ENCODE peak calls at places on chromosomes 7 and 10, in four cellular contexts. U, L, Q and M are unnamed samples.

GRCh38 chr10:43569681-43570080 is 4.7 kb downstream of the ZNF239 start:
- DNase-seq in U (no peak), L (no peak), Q (no peak), M (no peak)

GRCh38 chr7:7969306-7970112 is 913 bp downstream of the GLCCI1 start:
- DNase-seq in U (peak; percentile 62), L (no peak), Q (peak; percentile 40), M (peak; percentile 67)

GRCh38 chr7:143458263-143458662 is 15.0 kb downstream of the TAS2R60 start:
- DNase-seq in U (no peak), L (no peak), Q (peak; percentile 57), M (no peak)

GRCh38 chr7:229184-229964 is 37.0 kb downstream of the FAM20C start:
- DNase-seq in U (peak; percentile 66), L (no peak), Q (peak; percentile 97), M (no peak)

GRCh38 chr7:101171442-101171837 is 6.1 kb upstream of the VGF start:
- DNase-seq in U (no peak), L (no peak), Q (no peak), M (no peak)

GRCh38 chr7:143416565-143417149 is 8.0 kb upstream of the EPHA1 start:
- DNase-seq in U (peak; percentile 65), L (peak; percentile 48), Q (peak; percentile 53), M (peak; percentile 64)

GRCh38 chr10:30858499-30858898 is 173.2 kb downstream of the ZNF438 start:
- DNase-seq in U (no peak), L (no peak), Q (peak; percentile 40), M (no peak)

GRCh38 chr7:40584667-40585433 is 450.0 kb downstream of the SUGCT start:
- DNase-seq in U (no peak), L (no peak), Q (peak; percentile 80), M (no peak)

GRCh38 chr10:60367431-60367830 is 22.2 kb downstream of the ANK3 start:
- DNase-seq in U (no peak), L (no peak), Q (no peak), M (no peak)

GRCh38 chr10:102117391-102118159 is 2.6 kb downstream of the LDB1 start:
- DNase-seq in U (peak; percentile 93), L (no peak), Q (peak; percentile 73), M (peak; percentile 89)

GRCh38 chr10:106535304-106535964 is 629.1 kb downstream of the SORCS1 start:
- DNase-seq in U (no peak), L (no peak), Q (no peak), M (no peak)

GRCh38 chr7:137981175-137981574 is 20.7 kb downstream of the CREB3L2 start:
- DNase-seq in U (no peak), L (no peak), Q (no peak), M (no peak)

GRCh38 chr7:40836218-40836617 is 701.4 kb downstream of the SUGCT start:
- DNase-seq in U (no peak), L (no peak), Q (peak; percentile 21), M (no peak)

GRCh38 chr10:12702215-12702614 is 299.3 kb downstream of the CCDC3 start:
- DNase-seq in U (no peak), L (no peak), Q (no peak), M (no peak)

GRCh38 chr10:108184129-108184528 is 1019.6 kb upstream of the SORCS1 start:
- DNase-seq in U (no peak), L (no peak), Q (no peak), M (no peak)

GRCh38 chr10:122062831-122063674 is 74.1 kb downstream of the TACC2 start:
- DNase-seq in U (peak; percentile 93), L (peak; percentile 91), Q (peak; percentile 83), M (peak; percentile 49)

GRCh38 chr7:2260820-2261219 is 18.8 kb downstream of the NUDT1 start:
- DNase-seq in U (no peak), L (no peak), Q (peak; percentile 25), M (no peak)

GRCh38 chr7:95264225-95264927 is 60.0 kb downstream of the PON1 start:
- DNase-seq in U (no peak), L (no peak), Q (peak; percentile 41), M (peak; percentile 84)

GRCh38 chr7:141251180-141251579 is 177.3 kb downstream of the TMEM178B start:
- DNase-seq in U (no peak), L (no peak), Q (no peak), M (no peak)

GRCh38 chr7:39504963-39505362 is 61.2 kb upstream of the YAE1 start:
- DNase-seq in U (peak; percentile 11), L (peak; percentile 3), Q (peak; percentile 40), M (peak; percentile 31)

GRCh38 chr7:47991270-47991669 is 11.9 kb upstream of the HUS1 start:
- DNase-seq in U (no peak), L (no peak), Q (no peak), M (no peak)

GRCh38 chr10:3452234-3452633 is 279.7 kb upstream of the PITRM1 start:
- DNase-seq in U (peak; percentile 49), L (no peak), Q (peak; percentile 97), M (no peak)

GRCh38 chr10:135601-136464 is 578 bp downstream of the ZMYND11 start:
- DNase-seq in U (peak; percentile 78), L (no peak), Q (peak; percentile 43), M (peak; percentile 59)

GRCh38 chr7:85160223-85160622 is 26.6 kb downstream of the SEMA3D start:
- DNase-seq in U (no peak), L (no peak), Q (peak; percentile 68), M (no peak)

GRCh38 chr7:149598721-149599308 is 101.2 kb upstream of the ZNF746 start:
- DNase-seq in U (peak; percentile 38), L (peak; percentile 16), Q (peak; percentile 38), M (peak; percentile 52)

GRCh38 chr10:43282881-43283280 is 16.0 kb upstream of the RASGEF1A start:
- DNase-seq in U (peak; percentile 64), L (no peak), Q (no peak), M (peak; percentile 19)

GRCh38 chr10:72691470-72692056 is 380 bp upstream of the MCU start:
- DNase-seq in U (no peak), L (peak; percentile 91), Q (peak; percentile 93), M (no peak)

GRCh38 chr7:93574269-93574645 is 267 bp downstream of the CALCR start:
- DNase-seq in U (no peak), L (no peak), Q (no peak), M (no peak)

DNA sequence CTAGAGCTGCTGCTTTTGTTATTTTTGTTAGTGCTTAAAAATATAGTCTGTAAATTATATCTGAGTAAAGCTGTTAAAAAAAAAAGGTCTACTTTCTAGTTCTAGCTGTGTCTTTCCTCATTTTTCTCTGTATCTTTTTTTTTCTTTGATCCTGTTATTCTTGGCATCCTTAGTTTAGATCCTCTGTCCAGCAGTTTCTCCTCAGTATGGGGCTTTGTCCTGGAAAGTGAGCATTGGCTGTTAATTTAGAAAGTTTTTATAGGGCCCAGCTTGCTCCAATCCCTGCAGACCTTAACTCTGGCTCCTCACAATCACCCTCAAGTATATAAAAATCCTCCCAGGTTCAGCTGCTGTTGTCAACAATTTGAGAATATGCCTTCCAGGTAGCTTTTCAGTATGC is 23.5 kb downstream of the DDX50 start:
- DNase-seq in U (no peak), L (no peak), Q (no peak), M (no peak)
- H3K27me3 ChIP-seq in U (no peaks in the 10 kb centered on the region), L (no peaks in the 10 kb centered on the region), Q (no peaks in the 10 kb centered on the region), M (no peaks in the 10 kb centered on the region)

GRCh38 chr7:44962483-44963251 is 16.1 kb downstream of the MYO1G start:
- DNase-seq in U (peak; percentile 53), L (no peak), Q (no peak), M (peak; percentile 48)
- TF ChIP-seq CTCF in U (peak; percentile 25), L (no peak), Q (no peak), M (no peak)

DNA sequence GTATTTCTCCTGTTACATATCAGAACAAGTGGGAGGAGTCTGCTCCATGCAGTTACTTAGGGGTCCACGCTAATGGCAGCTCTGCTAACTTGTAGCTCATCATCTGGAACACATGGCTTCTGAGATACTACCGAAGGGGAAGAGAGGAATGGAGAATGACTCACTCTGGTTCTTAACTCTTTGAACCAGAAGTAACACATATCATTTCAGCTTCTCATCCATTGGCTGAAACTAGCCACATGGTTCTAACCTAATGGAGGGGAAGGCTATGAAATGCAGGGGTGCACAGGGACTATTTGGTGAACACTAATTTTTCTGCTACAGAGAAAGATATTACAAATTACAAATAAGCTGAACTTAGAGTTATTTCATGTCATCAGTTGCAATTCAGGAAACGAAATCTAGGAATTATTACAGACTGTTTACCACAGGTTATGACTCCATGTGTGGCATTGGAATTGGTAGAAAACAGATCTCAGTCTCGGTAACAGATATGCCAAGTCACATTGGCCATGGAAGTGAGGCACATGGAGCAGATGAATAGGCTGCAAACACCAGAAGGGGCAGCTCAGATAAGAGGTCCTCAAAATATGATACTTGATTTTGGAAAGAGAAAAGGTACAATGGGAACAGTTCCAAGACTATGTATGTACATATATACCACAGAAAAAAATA is 9.4 kb upstream of the KAT6B start:
- DNase-seq in U (no peak), L (no peak), Q (no peak), M (no peak)
- H3K4me1 ChIP-seq in U (peaks cover 8% of the 10 kb centered on the region), L (no peaks in the 10 kb centered on the region), Q (peaks cover 3% of the 10 kb centered on the region), M (peaks cover 4% of the 10 kb centered on the region)

DNA sequence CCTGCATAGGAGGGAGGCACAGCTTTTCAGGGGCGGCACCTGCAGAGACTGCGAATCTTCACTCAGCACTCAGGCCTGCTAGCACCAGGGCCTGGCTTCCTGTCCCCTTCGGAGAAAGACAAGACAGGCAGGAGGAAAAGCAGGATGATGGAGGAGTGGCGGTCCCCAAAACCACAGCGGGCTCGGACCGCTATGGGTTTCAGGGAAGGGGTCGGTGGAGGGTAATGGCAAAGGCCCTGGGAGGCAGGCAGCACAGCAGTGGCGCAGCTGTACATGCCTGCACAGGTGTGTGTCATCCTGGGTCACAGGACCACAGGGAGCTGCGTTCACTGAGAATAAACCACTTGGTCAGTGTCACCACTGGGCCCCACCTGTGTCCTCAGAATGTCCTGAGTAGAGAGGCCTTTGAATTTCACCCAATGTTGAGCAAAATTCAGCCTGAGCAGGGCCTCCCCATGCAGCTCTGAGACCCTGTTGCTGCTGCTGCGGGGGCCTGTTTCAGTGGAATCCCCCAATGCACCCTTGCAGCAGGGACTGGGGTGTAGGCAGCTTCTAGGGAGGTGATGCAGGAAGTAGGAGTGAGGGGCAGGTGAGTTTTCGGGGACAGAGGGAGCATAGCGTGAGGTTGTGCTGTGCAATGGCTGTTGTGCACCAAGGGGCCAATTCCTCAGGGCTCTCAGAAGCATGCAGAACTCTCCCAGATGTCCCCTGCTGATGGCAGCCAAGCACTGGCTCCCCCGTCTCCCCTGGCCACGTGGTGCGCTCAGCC is 90.6 kb upstream of the PPP2R2D start:
- DNase-seq in U (no peak), L (no peak), Q (no peak), M (no peak)
- H3K27me3 ChIP-seq in U (no peaks in the 10 kb centered on the region), L (peaks cover 6% of the 10 kb centered on the region), Q (no peaks in the 10 kb centered on the region), M (no peaks in the 10 kb centered on the region)